ENCODE peak calls at places on chromosome 17, in seven cellular contexts. B is Calu3, E is omental fat pad, Z is GM20000, D is cardiac muscle cell, N is fibroblast of lung, F is fibroblast of pulmonary artery. I is an unnamed sample.

GRCh38 chr17:18356624-18357023 is 6.7 kb downstream of the SHMT1 start:
- DNase-seq in B (no peak), E (no peak), Z (no peak), D (peak; percentile 86), N (peak; percentile 36), F (peak; percentile 73), I (no peak)

GRCh38 chr17:81066072-81066471 is 31.1 kb downstream of the BAIAP2 start:
- DNase-seq in B (peak; percentile 62), E (no peak), Z (no peak), D (no peak), N (no peak), F (no peak), I (no peak)

GRCh38 chr17:39092672-39093250 is 58.7 kb downstream of the PLXDC1 start:
- DNase-seq in B (no peak), E (no peak), Z (no peak), D (no peak), N (no peak), F (no peak), I (no peak)

GRCh38 chr17:17537311-17538099 is 41.3 kb upstream of the RASD1 start:
- DNase-seq in B (no peak), E (no peak), Z (no peak), D (peak; percentile 14), N (no peak), F (no peak), I (no peak)

GRCh38 chr17:77865109-77865611 is 93.3 kb upstream of the TNRC6C start:
- DNase-seq in B (no peak), E (no peak), Z (no peak), D (peak; percentile 10), N (no peak), F (no peak), I (no peak)

GRCh38 chr17:70352834-70353233 is 183.5 kb downstream of the KCNJ2 start:
- DNase-seq in B (no peak), E (no peak), Z (no peak), D (no peak), N (no peak), F (no peak), I (no peak)

GRCh38 chr17:73231363-73231762 is 30.3 kb downstream of the CPSF4L start:
- DNase-seq in B (no peak), E (no peak), Z (peak; percentile 21), D (peak; percentile 27), N (peak; percentile 21), F (peak; percentile 23), I (no peak)

GRCh38 chr17:30351730-30352129 is 17.9 kb upstream of the TMIGD1 start:
- DNase-seq in B (no peak), E (no peak), Z (no peak), D (no peak), N (no peak), F (no peak), I (no peak)

GRCh38 chr17:21209511-21210175 is 4.3 kb downstream of the TMEM11 start:
- DNase-seq in B (no peak), E (no peak), Z (no peak), D (no peak), N (no peak), F (no peak), I (no peak)

GRCh38 chr17:41647940-41648410 is 23.6 kb upstream of the KRT17 start:
- DNase-seq in B (peak; percentile 98), E (peak; percentile 95), Z (peak; percentile 90), D (peak; percentile 71), N (peak; percentile 44), F (peak; percentile 65), I (peak; percentile 87)

GRCh38 chr17:53628011-53628410 is 194.7 kb upstream of the KIF2B start:
- DNase-seq in B (no peak), E (no peak), Z (no peak), D (peak; percentile 74), N (peak; percentile 82), F (peak; percentile 43), I (no peak)

GRCh38 chr17:48547839-48548686 is 3.2 kb upstream of the HOXB2 start:
- DNase-seq in B (peak; percentile 38), E (no peak), Z (no peak), D (peak; percentile 70), N (peak; percentile 81), F (peak; percentile 77), I (peak; percentile 30)

GRCh38 chr17:75231071-75231470 is 25.6 kb downstream of the NUP85 start:
- DNase-seq in B (no peak), E (no peak), Z (no peak), D (no peak), N (no peak), F (no peak), I (no peak)

GRCh38 chr17:72517413-72518237 is 396.8 kb downstream of the SOX9 start:
- DNase-seq in B (no peak), E (no peak), Z (no peak), D (no peak), N (peak; percentile 45), F (peak; percentile 14), I (no peak)

GRCh38 chr17:32123782-32124181 is 18.5 kb upstream of the RHOT1 start:
- DNase-seq in B (no peak), E (no peak), Z (no peak), D (peak; percentile 8), N (no peak), F (peak; percentile 10), I (no peak)

DNA sequence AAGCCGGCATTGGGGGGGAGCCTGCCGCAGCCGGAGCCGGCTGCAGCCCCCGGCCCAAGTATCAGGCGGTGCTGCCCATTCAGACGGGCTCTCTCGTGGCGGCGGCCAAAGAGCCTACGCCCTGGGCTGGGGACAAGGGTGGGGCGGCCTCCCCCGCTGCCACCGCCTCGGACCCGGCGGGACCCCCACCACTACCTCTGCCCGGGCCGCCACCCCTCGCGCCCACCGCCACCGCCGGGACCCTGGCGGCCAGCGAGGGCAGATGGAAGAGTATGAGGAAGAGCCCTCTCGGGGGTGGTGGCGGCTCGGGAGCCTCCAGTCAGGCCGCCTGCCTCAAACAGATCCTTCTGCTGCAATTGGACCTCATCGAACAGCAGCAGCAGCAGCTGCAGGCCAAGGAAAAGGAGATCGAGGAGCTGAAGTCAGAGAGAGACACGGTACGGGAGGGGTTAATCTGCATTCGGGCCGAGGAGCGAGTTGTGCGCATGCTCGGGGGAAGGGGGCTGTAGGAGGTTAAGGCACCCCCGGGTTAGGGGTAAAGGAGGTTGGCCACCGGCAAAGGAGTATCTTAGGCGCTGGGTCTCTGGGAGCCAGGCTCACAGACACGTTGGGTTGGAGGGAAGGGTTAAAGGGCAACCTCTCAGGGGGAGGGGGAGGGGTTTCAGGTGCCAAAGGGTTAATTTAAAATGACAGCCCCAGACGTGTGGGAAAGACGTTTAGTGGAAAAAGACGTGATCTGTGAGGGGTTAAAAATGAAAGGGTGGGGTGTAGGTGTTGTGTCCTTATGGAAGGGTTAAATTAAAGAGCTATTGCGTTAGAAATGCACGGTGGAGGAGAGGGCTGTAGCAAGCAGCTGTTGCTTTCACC is 1.4 kb downstream of the MSL1 start:
- DNase-seq in B (peak; percentile 98), E (no peak), Z (peak; percentile 70), D (peak; percentile 57), N (peak; percentile 37), F (no peak), I (peak; percentile 57)
- TF ChIP-seq CTCF in B (no peak), E (no peak), Z (no peak), D (no peak), N (no peak), F (no peak), I (no peak)

GRCh38 chr17:55414983-55415382 is 6.7 kb downstream of the MMD start:
- DNase-seq in B (no peak), E (no peak), Z (no peak), D (no peak), N (no peak), F (no peak), I (no peak)

GRCh38 chr17:55413825-55414489 is 7.7 kb downstream of the MMD start:
- DNase-seq in B (no peak), E (no peak), Z (no peak), D (no peak), N (no peak), F (no peak), I (no peak)

GRCh38 chr17:55417411-55418268 is 4.0 kb downstream of the MMD start:
- DNase-seq in B (no peak), E (no peak), Z (no peak), D (no peak), N (no peak), F (no peak), I (no peak)

GRCh38 chr17:55416470-55417052 is 5.1 kb downstream of the MMD start:
- DNase-seq in B (no peak), E (no peak), Z (no peak), D (peak; percentile 84), N (peak; percentile 17), F (peak; percentile 81), I (no peak)

GRCh38 chr17:55416000-55416399 is 5.6 kb downstream of the MMD start:
- DNase-seq in B (no peak), E (no peak), Z (no peak), D (no peak), N (no peak), F (no peak), I (no peak)
- TF ChIP-seq CTCF in B (no peak), E (no peak), Z (no peak), D (no peak), N (peak; percentile 4), F (no peak), I (no peak)

DNA sequence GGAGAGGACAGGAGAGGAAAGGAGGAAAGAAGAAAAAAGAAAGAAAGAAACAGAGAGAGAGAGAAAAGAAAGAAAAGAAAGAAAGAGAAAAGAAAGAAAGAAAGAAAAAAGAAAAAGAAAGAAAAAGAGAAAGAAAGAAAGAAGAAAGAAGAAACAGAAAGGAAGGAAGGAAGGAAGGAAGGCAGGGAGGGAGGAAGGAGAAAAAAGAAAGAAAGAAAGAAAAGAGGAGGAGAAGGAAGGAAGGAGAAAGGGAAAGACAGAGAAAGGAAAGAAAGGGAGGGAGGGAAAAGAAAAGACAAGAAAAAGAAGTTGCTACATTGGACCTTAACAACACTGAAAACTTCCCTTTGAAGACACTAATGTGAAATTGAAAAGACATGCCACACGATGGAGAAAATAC is 56.6 kb upstream of the CCL2 start:
- DNase-seq in B (no peak), E (no peak), Z (no peak), D (no peak), N (no peak), F (no peak), I (no peak)
- TF ChIP-seq CTCF in B (no peak), E (no peak), Z (no peak), D (no peak), N (no peak), F (no peak), I (peak; percentile 18)

GRCh38 chr17:9522074-9522473 is 53.5 kb downstream of the STX8 start:
- DNase-seq in B (peak; percentile 19), E (no peak), Z (peak; percentile 37), D (peak; percentile 75), N (peak; percentile 53), F (peak; percentile 74), I (no peak)
- TF ChIP-seq CTCF in B (peak; percentile 18), E (no peak), Z (peak; percentile 2), D (peak; percentile 53), N (peak; percentile 60), F (peak; percentile 59), I (peak; percentile 27)

GRCh38 chr17:59785091-59785799 is 77.8 kb downstream of the VMP1 start:
- DNase-seq in B (no peak), E (no peak), Z (no peak), D (no peak), N (no peak), F (no peak), I (no peak)

GRCh38 chr17:59786213-59786535 is 78.7 kb downstream of the VMP1 start:
- DNase-seq in B (no peak), E (no peak), Z (no peak), D (no peak), N (no peak), F (no peak), I (no peak)

GRCh38 chr17:59790936-59791335 is 83.5 kb downstream of the VMP1 start:
- DNase-seq in B (no peak), E (no peak), Z (no peak), D (no peak), N (no peak), F (no peak), I (no peak)

GRCh38 chr17:59783221-59784016 is 76.0 kb downstream of the VMP1 start:
- DNase-seq in B (no peak), E (no peak), Z (no peak), D (peak; percentile 67), N (peak; percentile 84), F (peak; percentile 74), I (no peak)

GRCh38 chr17:59786536-59787319 is 79.3 kb downstream of the VMP1 start:
- DNase-seq in B (peak; percentile 73), E (no peak), Z (peak; percentile 69), D (peak; percentile 100), N (peak; percentile 100), F (peak; percentile 100), I (peak; percentile 67)
- TF ChIP-seq CTCF in B (no peak), E (no peak), Z (no peak), D (no peak), N (peak; percentile 3), F (no peak), I (no peak)